ENCODE peak calls at places on chromosomes 13 and 19, in seven cellular contexts. One of them, this sample, is unnamed.

GRCh38 chr19:18304496-18305312 is 18.2 kb downstream of the LSM4 start:
- DNase-seq in heart left ventricle: peak; percentile 94
- DNase-seq in thoracic aorta: peak; percentile 69
- DNase-seq in spleen: peak; percentile 94
- DNase-seq in neuronal stem cell: no peak
- DNase-seq in breast epithelium: peak; percentile 68
- DNase-seq in suprapubic skin: peak; percentile 94
- DNase-seq in this sample: peak; percentile 81

GRCh38 chr13:67469623-67470022 is 239.5 kb upstream of the PCDH9 start:
- DNase-seq in breast epithelium: no peak
- DNase-seq in neuronal stem cell: no peak
- DNase-seq in suprapubic skin: no peak
- DNase-seq in heart left ventricle: no peak
- DNase-seq in spleen: no peak
- DNase-seq in thoracic aorta: no peak
- DNase-seq in this sample: no peak

GRCh38 chr13:49444517-49445395 is 682 bp downstream of the SETDB2 start:
- DNase-seq in breast epithelium: no peak
- DNase-seq in spleen: no peak
- DNase-seq in suprapubic skin: no peak
- DNase-seq in neuronal stem cell: peak; percentile 29
- DNase-seq in heart left ventricle: no peak
- DNase-seq in thoracic aorta: no peak
- DNase-seq in this sample: peak; percentile 20

GRCh38 chr13:39038569-39038898 is 278 bp downstream of the NHLRC3 start:
- DNase-seq in suprapubic skin: peak; percentile 66
- DNase-seq in neuronal stem cell: no peak
- DNase-seq in thoracic aorta: no peak
- DNase-seq in heart left ventricle: no peak
- DNase-seq in breast epithelium: no peak
- DNase-seq in spleen: no peak
- DNase-seq in this sample: peak; percentile 26

GRCh38 chr19:5718579-5719273 is 1.2 kb downstream of the LONP1 start:
- DNase-seq in neuronal stem cell: no peak
- DNase-seq in thoracic aorta: no peak
- DNase-seq in breast epithelium: no peak
- DNase-seq in suprapubic skin: no peak
- DNase-seq in heart left ventricle: no peak
- DNase-seq in spleen: no peak
- DNase-seq in this sample: no peak

GRCh38 chr19:677601-678380 is 1.6 kb downstream of the FSTL3 start:
- DNase-seq in neuronal stem cell: no peak
- DNase-seq in thoracic aorta: no peak
- DNase-seq in breast epithelium: no peak
- DNase-seq in suprapubic skin: no peak
- DNase-seq in spleen: no peak
- DNase-seq in heart left ventricle: no peak
- DNase-seq in this sample: no peak

GRCh38 chr13:25406377-25406776 is 34.6 kb downstream of the ATP8A2 start:
- DNase-seq in neuronal stem cell: no peak
- DNase-seq in spleen: no peak
- DNase-seq in heart left ventricle: no peak
- DNase-seq in thoracic aorta: no peak
- DNase-seq in suprapubic skin: no peak
- DNase-seq in breast epithelium: no peak
- DNase-seq in this sample: no peak

GRCh38 chr19:3785938-3786824 is at the start of gene MATK:
- DNase-seq in breast epithelium: no peak
- DNase-seq in suprapubic skin: no peak
- DNase-seq in neuronal stem cell: no peak
- DNase-seq in spleen: peak; percentile 79
- DNase-seq in thoracic aorta: no peak
- DNase-seq in heart left ventricle: no peak
- DNase-seq in this sample: no peak

GRCh38 chr19:41031926-41032325 is 40.8 kb downstream of the CYP2B6 start:
- DNase-seq in breast epithelium: no peak
- DNase-seq in suprapubic skin: no peak
- DNase-seq in spleen: no peak
- DNase-seq in thoracic aorta: no peak
- DNase-seq in neuronal stem cell: no peak
- DNase-seq in heart left ventricle: no peak
- DNase-seq in this sample: no peak

GRCh38 chr13:28035146-28035782 is 46.8 kb upstream of the URAD start:
- DNase-seq in neuronal stem cell: no peak
- DNase-seq in heart left ventricle: no peak
- DNase-seq in suprapubic skin: no peak
- DNase-seq in breast epithelium: no peak
- DNase-seq in spleen: no peak
- DNase-seq in thoracic aorta: no peak
- DNase-seq in this sample: no peak

GRCh38 chr13:109900320-109900719 is 113.9 kb upstream of the IRS2 start:
- DNase-seq in breast epithelium: no peak
- DNase-seq in suprapubic skin: no peak
- DNase-seq in thoracic aorta: no peak
- DNase-seq in neuronal stem cell: no peak
- DNase-seq in heart left ventricle: no peak
- DNase-seq in spleen: no peak
- DNase-seq in this sample: no peak

GRCh38 chr13:108681986-108682562 is 52.7 kb downstream of the MYO16 start:
- DNase-seq in spleen: no peak
- DNase-seq in heart left ventricle: no peak
- DNase-seq in thoracic aorta: no peak
- DNase-seq in neuronal stem cell: no peak
- DNase-seq in suprapubic skin: no peak
- DNase-seq in breast epithelium: no peak
- DNase-seq in this sample: no peak

GRCh38 chr13:50219743-50220142 is 204.5 kb downstream of the KCNRG start:
- DNase-seq in neuronal stem cell: no peak
- DNase-seq in suprapubic skin: no peak
- DNase-seq in breast epithelium: no peak
- DNase-seq in heart left ventricle: no peak
- DNase-seq in thoracic aorta: no peak
- DNase-seq in spleen: no peak
- DNase-seq in this sample: no peak

GRCh38 chr13:37148501-37148900 is 43.0 kb upstream of the CSNK1A1L start:
- DNase-seq in breast epithelium: no peak
- DNase-seq in heart left ventricle: no peak
- DNase-seq in suprapubic skin: no peak
- DNase-seq in spleen: no peak
- DNase-seq in thoracic aorta: no peak
- DNase-seq in neuronal stem cell: no peak
- DNase-seq in this sample: no peak

GRCh38 chr13:29749401-29750177 is 100.8 kb downstream of the UBL3 start:
- DNase-seq in heart left ventricle: no peak
- DNase-seq in thoracic aorta: no peak
- DNase-seq in neuronal stem cell: no peak
- DNase-seq in suprapubic skin: no peak
- DNase-seq in spleen: no peak
- DNase-seq in breast epithelium: no peak
- DNase-seq in this sample: no peak

GRCh38 chr19:11005521-11005920 is 44.7 kb downstream of the SMARCA4 start:
- DNase-seq in neuronal stem cell: no peak
- DNase-seq in suprapubic skin: no peak
- DNase-seq in breast epithelium: no peak
- DNase-seq in thoracic aorta: no peak
- DNase-seq in spleen: no peak
- DNase-seq in heart left ventricle: no peak
- DNase-seq in this sample: peak; percentile 60

GRCh38 chr19:40716031-40716654 is 543 bp downstream of the COQ8B start:
- DNase-seq in thoracic aorta: peak; percentile 78
- DNase-seq in spleen: peak; percentile 76
- DNase-seq in breast epithelium: peak; percentile 61
- DNase-seq in suprapubic skin: peak; percentile 87
- DNase-seq in neuronal stem cell: no peak
- DNase-seq in heart left ventricle: peak; percentile 66
- DNase-seq in this sample: no peak

DNA sequence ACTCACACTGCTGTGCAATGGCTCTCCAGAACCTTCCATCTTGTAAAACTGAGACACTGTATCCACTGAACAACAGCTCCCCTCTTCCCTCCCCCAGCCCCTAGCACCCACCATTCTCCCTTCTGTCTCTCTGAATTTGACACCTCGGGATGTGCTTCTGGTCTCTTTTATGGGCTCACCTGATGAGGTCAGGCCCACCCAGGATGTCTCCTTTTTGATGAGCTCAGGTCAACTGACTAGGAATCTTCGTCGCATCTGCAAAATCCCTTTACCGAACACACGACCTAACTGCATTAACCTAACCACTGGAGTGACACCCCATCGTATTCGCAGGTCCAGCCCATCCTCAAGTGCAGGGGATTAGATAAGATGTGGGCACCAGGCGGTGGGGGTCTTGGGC is 73.9 kb downstream of the GNG7 start:
- DNase-seq in neuronal stem cell: no peak
- DNase-seq in thoracic aorta: no peak
- DNase-seq in suprapubic skin: no peak
- DNase-seq in heart left ventricle: no peak
- DNase-seq in breast epithelium: no peak
- DNase-seq in spleen: no peak
- DNase-seq in this sample: no peak
- H3K27ac ChIP-seq in neuronal stem cell: no peak overlapping the region
- H3K27ac ChIP-seq in thoracic aorta: peak overlapping the region; percentile 86
- H3K27ac ChIP-seq in suprapubic skin: peak overlapping the region; percentile 83
- H3K27ac ChIP-seq in heart left ventricle: no peak overlapping the region
- H3K27ac ChIP-seq in breast epithelium: peak overlapping the region; percentile 92
- H3K27ac ChIP-seq in spleen: no peak overlapping the region
- H3K27ac ChIP-seq in this sample: peak overlapping the region; percentile 100

DNA sequence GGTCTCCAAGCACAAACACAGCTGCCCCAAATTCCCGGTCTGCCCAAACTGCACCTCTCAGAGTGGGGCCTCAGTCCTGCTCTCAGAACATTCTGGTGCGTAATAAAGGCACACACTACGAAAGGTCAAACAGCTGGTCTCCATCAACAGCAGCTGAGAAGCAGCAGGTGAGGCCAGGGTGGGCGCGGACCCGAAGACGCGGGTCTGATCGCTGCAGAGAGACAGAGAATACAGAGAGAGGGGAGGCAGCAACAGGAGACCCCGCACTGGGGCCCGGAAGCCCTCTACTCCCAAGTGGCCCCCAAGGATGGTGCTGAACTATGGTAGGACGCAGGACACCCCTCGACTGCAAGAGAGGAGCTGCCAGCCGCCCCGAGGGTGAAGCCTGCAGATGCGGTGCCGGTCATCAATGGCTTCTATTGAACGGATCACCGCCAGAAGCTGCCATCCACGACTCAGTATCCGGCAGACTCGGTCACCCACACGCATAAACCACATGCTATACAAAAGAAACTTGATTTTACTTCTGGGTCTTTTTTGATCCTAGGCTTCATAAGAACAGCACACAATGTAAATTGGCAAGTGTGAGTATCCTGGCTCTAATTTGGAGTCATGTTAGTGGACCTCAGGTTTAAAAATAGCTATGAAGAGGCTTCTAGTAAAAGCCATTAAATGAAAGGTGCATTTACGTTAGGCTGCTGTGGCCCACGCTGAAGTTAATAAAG is 33.4 kb downstream of the STK24 start:
- DNase-seq in thoracic aorta: no peak
- DNase-seq in spleen: no peak
- DNase-seq in heart left ventricle: no peak
- DNase-seq in neuronal stem cell: no peak
- DNase-seq in breast epithelium: no peak
- DNase-seq in suprapubic skin: no peak
- DNase-seq in this sample: no peak
- H3K4me3 ChIP-seq in thoracic aorta: peak overlapping the region; percentile 38
- H3K4me3 ChIP-seq in spleen: peak overlapping the region; percentile 21
- H3K4me3 ChIP-seq in heart left ventricle: no peak overlapping the region
- H3K4me3 ChIP-seq in neuronal stem cell: no peak overlapping the region
- H3K4me3 ChIP-seq in breast epithelium: no peak overlapping the region
- H3K4me3 ChIP-seq in suprapubic skin: peak overlapping the region; percentile 20
- H3K4me3 ChIP-seq in this sample: no peak overlapping the region

GRCh38 chr19:8413593-8413923 is 453 bp downstream of the MARCHF2 start:
- DNase-seq in heart left ventricle: no peak
- DNase-seq in spleen: no peak
- DNase-seq in neuronal stem cell: no peak
- DNase-seq in breast epithelium: no peak
- DNase-seq in suprapubic skin: no peak
- DNase-seq in thoracic aorta: no peak
- DNase-seq in this sample: no peak
- H3K27ac ChIP-seq in heart left ventricle: peak overlapping the region; percentile 76
- H3K27ac ChIP-seq in spleen: no peak overlapping the region
- H3K27ac ChIP-seq in neuronal stem cell: no peak overlapping the region
- H3K27ac ChIP-seq in breast epithelium: peak overlapping the region; percentile 49
- H3K27ac ChIP-seq in suprapubic skin: peak overlapping the region; percentile 67
- H3K27ac ChIP-seq in thoracic aorta: peak overlapping the region; percentile 54
- H3K27ac ChIP-seq in this sample: peak overlapping the region; percentile 66

GRCh38 chr19:48400018-48400742 is 6.7 kb downstream of the GRIN2D start:
- DNase-seq in spleen: no peak
- DNase-seq in suprapubic skin: peak; percentile 82
- DNase-seq in thoracic aorta: no peak
- DNase-seq in breast epithelium: no peak
- DNase-seq in neuronal stem cell: no peak
- DNase-seq in heart left ventricle: peak; percentile 81
- DNase-seq in this sample: peak; percentile 19

GRCh38 chr19:48397263-48397635 is 3.8 kb downstream of the GRIN2D start:
- DNase-seq in breast epithelium: no peak
- DNase-seq in neuronal stem cell: no peak
- DNase-seq in suprapubic skin: no peak
- DNase-seq in heart left ventricle: no peak
- DNase-seq in spleen: no peak
- DNase-seq in thoracic aorta: no peak
- DNase-seq in this sample: no peak

GRCh38 chr19:48397636-48398328 is 4.3 kb downstream of the GRIN2D start:
- DNase-seq in breast epithelium: no peak
- DNase-seq in heart left ventricle: no peak
- DNase-seq in spleen: no peak
- DNase-seq in neuronal stem cell: no peak
- DNase-seq in suprapubic skin: no peak
- DNase-seq in thoracic aorta: no peak
- DNase-seq in this sample: no peak

GRCh38 chr19:48396871-48397176 is 3.4 kb downstream of the GRIN2D start:
- DNase-seq in suprapubic skin: no peak
- DNase-seq in thoracic aorta: no peak
- DNase-seq in neuronal stem cell: no peak
- DNase-seq in spleen: no peak
- DNase-seq in breast epithelium: no peak
- DNase-seq in heart left ventricle: no peak
- DNase-seq in this sample: no peak

DNA sequence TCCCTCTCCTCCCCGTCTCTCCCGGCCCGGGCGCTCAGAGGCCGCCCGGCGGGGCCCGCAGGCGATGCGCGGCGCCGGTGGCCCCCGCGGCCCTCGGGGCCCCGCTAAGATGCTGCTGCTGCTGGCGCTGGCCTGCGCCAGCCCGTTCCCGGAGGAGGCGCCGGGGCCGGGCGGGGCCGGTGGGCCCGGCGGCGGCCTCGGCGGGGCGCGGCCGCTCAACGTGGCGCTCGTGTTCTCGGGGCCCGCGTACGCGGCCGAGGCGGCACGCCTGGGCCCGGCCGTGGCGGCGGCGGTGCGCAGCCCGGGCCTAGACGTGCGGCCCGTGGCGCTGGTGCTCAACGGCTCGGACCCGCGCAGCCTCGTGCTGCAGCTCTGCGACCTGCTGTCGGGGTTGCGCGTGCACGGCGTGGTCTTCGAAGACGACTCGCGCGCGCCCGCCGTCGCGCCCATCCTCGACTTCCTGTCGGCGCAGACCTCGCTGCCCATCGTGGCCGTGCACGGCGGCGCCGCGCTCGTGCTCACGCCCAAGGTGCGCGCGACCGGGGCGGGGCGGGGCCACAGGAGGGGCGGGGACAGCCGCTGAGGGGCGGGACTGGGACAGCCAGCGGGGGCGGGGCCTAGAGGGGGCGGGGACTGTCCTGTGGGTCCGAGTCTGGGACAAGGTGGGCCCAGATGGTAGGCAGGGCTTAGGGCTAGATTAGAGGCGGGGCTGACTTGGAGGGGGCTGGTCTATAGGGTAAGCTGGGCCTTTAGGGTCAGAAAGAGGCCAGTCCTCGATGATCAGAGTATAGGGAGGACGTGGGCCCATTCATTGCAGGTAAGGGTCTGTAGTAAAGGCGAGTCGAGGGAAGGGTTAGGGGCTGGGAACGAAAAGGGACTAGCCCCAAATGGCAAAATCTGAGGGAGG is 5.1 kb downstream of the GRIN2D start:
- DNase-seq in suprapubic skin: peak; percentile 87
- DNase-seq in thoracic aorta: peak; percentile 21
- DNase-seq in spleen: peak; percentile 96
- DNase-seq in heart left ventricle: peak; percentile 92
- DNase-seq in breast epithelium: no peak
- DNase-seq in neuronal stem cell: peak; percentile 77
- DNase-seq in this sample: peak; percentile 51
- H3K4me3 ChIP-seq in suprapubic skin: peak overlapping the region; percentile 55
- H3K4me3 ChIP-seq in thoracic aorta: peak overlapping the region; percentile 66
- H3K4me3 ChIP-seq in spleen: peak overlapping the region; percentile 39
- H3K4me3 ChIP-seq in heart left ventricle: no peak overlapping the region
- H3K4me3 ChIP-seq in breast epithelium: peak overlapping the region; percentile 37
- H3K4me3 ChIP-seq in neuronal stem cell: peak overlapping the region; percentile 81
- H3K4me3 ChIP-seq in this sample: peak overlapping the region; percentile 27